ENCODE peak calls at places on chromosome 22, in eight cellular contexts. G is Panc1; J is MCF 10A; L is stimulated activated CD4-positive, alpha-beta T cell treated with anti-CD3 and anti-CD28 coated beads, TNF-alpha, amount 100 ng/mL, for 1 hour; K is fibroblast of the aortic adventitia; A is K562; C is astrocyte of the cerebellum; Q is activated CD8-positive, alpha-beta memory T cell treated with anti-CD3 and anti-CD28 coated beads, Interleukin-2, amount 50 U/mL, for 48 hours. S is an unnamed sample.

GRCh38 chr22:37126882-37127281 is 17.4 kb upstream of the TMPRSS6 start:
- DNase-seq in C (no peak), G (no peak), Q (peak; percentile 69), K (no peak), A (peak; percentile 21), L (no peak), J (peak; percentile 6), S (no peak)

GRCh38 chr22:27327981-27328721 is 473.4 kb downstream of the MN1 start:
- DNase-seq in J (peak; percentile 18), C (no peak), Q (no peak), K (no peak), L (no peak), G (no peak), A (no peak), S (no peak)

GRCh38 chr22:44576311-44577260 is 78.6 kb upstream of the RTL6 start:
- DNase-seq in A (no peak), Q (no peak), G (no peak), K (no peak), L (no peak), J (no peak), C (no peak), S (no peak)

GRCh38 chr22:25153961-25154685 is 45.5 kb upstream of the CRYBB3 start:
- DNase-seq in K (peak; percentile 91), L (no peak), Q (no peak), A (no peak), G (no peak), C (peak; percentile 45), J (peak; percentile 97), S (no peak)

GRCh38 chr22:33427461-33427860 is 369.3 kb upstream of the SYN3 start:
- DNase-seq in J (no peak), G (no peak), C (peak; percentile 76), L (no peak), A (no peak), Q (no peak), K (no peak), S (no peak)

GRCh38 chr22:41301085-41302015 is at the start of gene ZC3H7B:
- DNase-seq in Q (peak; percentile 91), G (no peak), L (peak; percentile 67), C (peak; percentile 36), K (peak; percentile 74), A (peak; percentile 77), J (peak; percentile 82), S (no peak)

GRCh38 chr22:38398609-38399401 is 56.2 kb downstream of the KCNJ4 start:
- DNase-seq in J (peak; percentile 77), L (peak; percentile 77), G (no peak), C (peak; percentile 16), K (peak; percentile 56), Q (peak; percentile 94), A (peak; percentile 90), S (no peak)

GRCh38 chr22:24046024-24046423 is 34.9 kb downstream of the CABIN1 start:
- DNase-seq in C (no peak), A (no peak), L (no peak), G (no peak), J (no peak), Q (peak; percentile 23), K (no peak), S (no peak)

GRCh38 chr22:33796494-33796893 is 123.8 kb downstream of the LARGE1 start:
- DNase-seq in G (no peak), L (no peak), C (no peak), A (no peak), K (no peak), Q (no peak), J (no peak), S (no peak)

GRCh38 chr22:32206774-32207758 is 2.2 kb upstream of the RFPL2 start:
- DNase-seq in G (peak; percentile 27), L (no peak), K (peak; percentile 4), J (peak; percentile 62), A (no peak), C (no peak), Q (peak; percentile 62), S (peak; percentile 56)

GRCh38 chr22:46652930-46653331 is 32.7 kb downstream of the GRAMD4 start:
- DNase-seq in L (no peak), G (no peak), K (peak; percentile 43), A (no peak), J (no peak), Q (no peak), C (no peak), S (no peak)

GRCh38 chr22:20113551-20114310 is 2.2 kb upstream of the RANBP1 start:
- DNase-seq in Q (no peak), A (no peak), J (no peak), C (no peak), K (no peak), L (no peak), G (no peak), S (no peak)

GRCh38 chr22:37351268-37351667 is 69.0 kb downstream of the CYTH4 start:
- DNase-seq in A (no peak), Q (no peak), G (no peak), C (no peak), J (no peak), L (no peak), K (no peak), S (no peak)

GRCh38 chr22:49333206-49333605 is 494.5 kb downstream of the BRD1 start:
- DNase-seq in J (no peak), K (no peak), Q (peak; percentile 20), C (no peak), G (no peak), A (no peak), L (no peak), S (no peak)

GRCh38 chr22:40637181-40638150 is 947 bp upstream of the MRTFA start:
- DNase-seq in G (no peak), A (peak; percentile 31), L (peak; percentile 12), K (no peak), J (no peak), Q (peak; percentile 71), C (no peak), S (no peak)

GRCh38 chr22:35795476-35795875 is 77.8 kb downstream of the APOL5 start:
- DNase-seq in A (no peak), C (no peak), Q (no peak), K (no peak), G (no peak), L (no peak), J (no peak), S (no peak)

GRCh38 chr22:26835929-26836528 is 178.6 kb downstream of the MIAT start:
- DNase-seq in A (peak; percentile 65), K (peak; percentile 53), Q (peak; percentile 84), L (no peak), J (peak; percentile 67), C (no peak), G (peak; percentile 15), S (peak; percentile 33)

GRCh38 chr22:40345271-40345670 is 1.0 kb upstream of the ADSL start:
- DNase-seq in J (peak; percentile 73), C (no peak), A (no peak), K (peak; percentile 16), Q (peak; percentile 64), G (no peak), L (no peak), S (no peak)

GRCh38 chr22:47204002-47204979 is 441.8 kb downstream of the TBC1D22A start:
- DNase-seq in L (no peak), C (no peak), J (no peak), Q (peak; percentile 26), A (no peak), G (no peak), K (no peak), S (no peak)

GRCh38 chr22:40485813-40486610 is 115.6 kb downstream of the SGSM3 start:
- DNase-seq in A (no peak), G (no peak), L (no peak), K (peak; percentile 60), J (peak; percentile 89), C (peak; percentile 64), Q (no peak), S (no peak)

GRCh38 chr22:20464096-20464614 is 26.5 kb upstream of the SCARF2 start:
- DNase-seq in C (no peak), Q (peak; percentile 70), A (no peak), L (peak; percentile 20), K (no peak), J (no peak), G (no peak), S (no peak)

GRCh38 chr22:48258841-48259240 is 1496.4 kb downstream of the TBC1D22A start:
- DNase-seq in L (no peak), J (no peak), G (no peak), K (no peak), Q (no peak), C (no peak), A (no peak), S (no peak)

GRCh38 chr22:42901790-42902508 is 44.9 kb upstream of the ARFGAP3 start:
- DNase-seq in Q (no peak), J (no peak), K (no peak), A (peak; percentile 15), C (no peak), G (no peak), L (no peak), S (no peak)

GRCh38 chr22:47210112-47210657 is 447.7 kb downstream of the TBC1D22A start:
- DNase-seq in L (no peak), Q (peak; percentile 26), J (no peak), G (no peak), K (no peak), A (no peak), C (no peak), S (no peak)

GRCh38 chr22:17234144-17234623 is 14.9 kb upstream of the ADA2 start:
- DNase-seq in C (no peak), A (peak; percentile 26), K (no peak), J (no peak), G (no peak), L (no peak), Q (no peak), S (peak; percentile 34)

GRCh38 chr22:46172522-46172921 is 22.2 kb downstream of the PPARA start:
- DNase-seq in K (no peak), A (no peak), L (no peak), J (no peak), G (no peak), Q (no peak), C (no peak), S (no peak)

GRCh38 chr22:46031066-46031465 is 54.1 kb upstream of the WNT7B start:
- DNase-seq in A (no peak), G (no peak), C (no peak), Q (peak; percentile 30), L (no peak), J (no peak), K (no peak), S (no peak)

GRCh38 chr22:35540600-35541253 is at the start of gene RASD2:
- DNase-seq in Q (peak; percentile 68), G (no peak), A (peak; percentile 26), C (no peak), L (no peak), J (no peak), K (no peak), S (no peak)

GRCh38 chr22:48934446-48934845 is 893.2 kb downstream of the BRD1 start:
- DNase-seq in J (no peak), A (no peak), G (no peak), L (no peak), Q (no peak), K (peak; percentile 0), C (no peak), S (no peak)

GRCh38 chr22:20516399-20516798 is 9.0 kb downstream of the MED15 start:
- DNase-seq in K (no peak), L (no peak), A (no peak), J (no peak), C (no peak), G (no peak), Q (no peak), S (no peak)

GRCh38 chr22:29380032-29380781 is 8.2 kb downstream of the AP1B1 start:
- DNase-seq in K (peak; percentile 51), J (peak; percentile 67), A (no peak), Q (no peak), C (no peak), G (no peak), L (no peak), S (no peak)

GRCh38 chr22:19120829-19121630 is 1.2 kb downstream of the DGCR2 start:
- DNase-seq in Q (no peak), A (peak; percentile 82), L (no peak), J (peak; percentile 71), G (no peak), C (no peak), K (peak; percentile 32), S (peak; percentile 27)

GRCh38 chr22:36727927-36728488 is 24.5 kb upstream of the CACNG2 start:
- DNase-seq in L (no peak), Q (no peak), A (no peak), C (no peak), K (no peak), J (no peak), G (no peak), S (no peak)

GRCh38 chr22:46707305-46707704 is 30.7 kb downstream of the CERK start:
- DNase-seq in C (no peak), A (no peak), G (no peak), J (no peak), L (no peak), K (no peak), Q (no peak), S (no peak)

S was measured in HCT116.